ENCODE peak calls at places on chromosomes 3 and 15, in four cellular contexts. E is choroid plexus epithelial cell, D is prostate gland, G is psoas muscle. W is an unnamed sample.

GRCh38 chr15:63605816-63606215 is 8.6 kb downstream of the FBXL22 start:
- DNase-seq in E (no peak), G (no peak), D (no peak), W (no peak)

GRCh38 chr3:30578479-30578878 is 27.9 kb upstream of the TGFBR2 start:
- DNase-seq in E (peak; percentile 94), D (no peak), G (peak; percentile 59), W (peak; percentile 93)

GRCh38 chr3:194973366-194974000 is 287.8 kb downstream of the FAM43A start:
- DNase-seq in G (no peak), E (no peak), D (no peak), W (no peak)

GRCh38 chr15:39287322-39288195 is 293.3 kb upstream of the THBS1 start:
- DNase-seq in D (no peak), E (peak; percentile 24), G (no peak), W (peak; percentile 68)

GRCh38 chr3:146505496-146505895 is 36.1 kb upstream of the PLSCR2 start:
- DNase-seq in E (no peak), G (no peak), D (no peak), W (no peak)

GRCh38 chr15:99425666-99426301 is 140.0 kb upstream of the MEF2A start:
- DNase-seq in G (peak; percentile 58), E (peak; percentile 28), D (no peak), W (no peak)

GRCh38 chr15:34584321-34584668 is 844 bp upstream of the GOLGA8B start:
- DNase-seq in E (no peak), D (no peak), G (no peak), W (no peak)

GRCh38 chr3:49276475-49277356 is at the start of gene C3orf62:
- DNase-seq in G (peak; percentile 95), D (peak; percentile 87), E (peak; percentile 89), W (peak; percentile 95)

GRCh38 chr15:70690012-70690411 is 73.3 kb downstream of the UACA start:
- DNase-seq in G (no peak), D (no peak), E (no peak), W (no peak)

GRCh38 chr3:117346878-117347277 is 637.3 kb downstream of the TUSC7 start:
- DNase-seq in G (no peak), E (no peak), D (no peak), W (no peak)

GRCh38 chr3:177676148-177676547 is 478.9 kb upstream of the TBL1XR1 start:
- DNase-seq in E (no peak), G (no peak), D (no peak), W (no peak)

GRCh38 chr15:45107941-45108630 is 5.9 kb downstream of the DUOX2 start:
- DNase-seq in E (no peak), D (no peak), G (no peak), W (no peak)

GRCh38 chr3:63413523-63413922 is 135.4 kb downstream of the SYNPR start:
- DNase-seq in E (no peak), D (no peak), G (no peak), W (no peak)

GRCh38 chr3:172622916-172623700 is 87.8 kb downstream of the NCEH1 start:
- DNase-seq in G (no peak), D (peak; percentile 70), E (peak; percentile 72), W (peak; percentile 67)

GRCh38 chr15:58407786-58408185 is 24.0 kb upstream of the LIPC start:
- DNase-seq in D (no peak), E (no peak), G (no peak), W (no peak)

GRCh38 chr3:99532246-99532645 is 106.1 kb upstream of the COL8A1 start:
- DNase-seq in D (no peak), G (no peak), E (peak; percentile 95), W (peak; percentile 81)

GRCh38 chr3:99522147-99522546 is 116.2 kb upstream of the COL8A1 start:
- DNase-seq in E (no peak), G (no peak), D (no peak), W (no peak)

GRCh38 chr3:99529265-99529664 is 109.1 kb upstream of the COL8A1 start:
- DNase-seq in G (no peak), E (no peak), D (no peak), W (no peak)

GRCh38 chr3:99523446-99523845 is 114.9 kb upstream of the COL8A1 start:
- DNase-seq in D (no peak), G (no peak), E (no peak), W (no peak)

DNA sequence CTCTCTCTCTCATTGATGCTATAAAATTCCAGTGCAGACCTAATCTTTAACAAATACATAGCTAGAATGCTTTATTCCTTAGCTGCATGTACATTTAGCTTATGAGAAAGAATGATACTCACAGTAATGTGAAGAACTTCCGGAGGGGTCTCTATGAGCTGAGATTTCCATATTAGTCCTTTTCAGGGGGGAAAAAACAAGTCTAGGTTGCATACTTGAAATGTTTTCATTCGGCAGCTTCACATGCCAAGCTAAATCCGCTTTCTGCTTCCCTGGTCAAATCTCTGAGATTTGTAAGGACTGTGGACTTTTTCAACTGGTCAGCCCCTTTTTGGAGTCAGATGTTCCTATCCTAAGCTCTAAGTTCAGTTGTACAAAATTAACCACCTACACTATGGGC is 111.5 kb upstream of the COL8A1 start:
- DNase-seq in E (peak; percentile 78), G (no peak), D (no peak), W (no peak)
- H3K4me3 ChIP-seq in E (no peak overlapping the region), G (no peak overlapping the region), D (no peak overlapping the region), W (no peak overlapping the region)

GRCh38 chr15:46166750-46167149 is 531.9 kb downstream of the SQOR start:
- DNase-seq in E (no peak), G (no peak), D (no peak), W (no peak)
- H3K4me3 ChIP-seq in E (no peak overlapping the region), G (no peak overlapping the region), D (no peak overlapping the region), W (no peak overlapping the region)

DNA sequence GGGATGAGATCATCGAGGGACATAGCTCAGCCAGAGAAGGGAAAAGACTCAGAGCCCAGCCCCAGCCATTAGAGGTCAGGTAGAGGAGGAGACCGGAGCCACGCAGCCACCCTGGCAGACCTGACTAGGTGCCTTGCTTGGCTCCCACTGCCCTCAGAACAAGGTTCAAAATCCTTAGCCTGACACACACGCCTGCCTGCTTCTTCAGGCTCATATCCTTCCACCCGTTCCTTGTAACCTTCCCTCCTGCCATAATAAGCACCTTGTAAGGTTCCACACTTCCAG is 31.0 kb downstream of the ATP2B2 start:
- DNase-seq in G (no peak), E (no peak), D (no peak), W (no peak)
- H3K4me3 ChIP-seq in G (no peak overlapping the region), E (no peak overlapping the region), D (no peak overlapping the region), W (no peak overlapping the region)

DNA sequence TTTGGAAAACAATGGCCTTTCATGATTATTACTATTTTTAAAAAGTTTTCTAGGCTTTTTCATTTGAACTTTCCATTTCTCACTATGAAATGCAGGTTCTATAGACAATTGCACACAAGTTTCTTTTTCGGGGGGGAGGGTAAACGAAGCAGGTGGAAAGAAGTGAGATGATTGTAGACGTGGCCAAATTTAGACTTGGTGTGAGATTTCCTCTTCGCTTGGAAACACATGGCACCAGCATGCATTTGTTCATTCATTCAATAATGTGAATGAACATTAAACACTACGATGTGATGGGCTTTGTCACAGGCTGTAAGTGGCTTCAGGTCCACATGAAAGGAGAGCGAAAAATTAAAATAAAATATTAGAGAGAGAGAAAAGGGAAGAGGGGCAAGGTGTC is 35.9 kb downstream of the GAP43 start:
- DNase-seq in G (no peak), E (no peak), D (no peak), W (peak; percentile 24)
- H3K4me3 ChIP-seq in G (peak overlapping the region; percentile 96), E (no peak overlapping the region), D (peak overlapping the region; percentile 57), W (peak overlapping the region; percentile 80)

GRCh38 chr3:192434186-192434585 is 293.2 kb downstream of the FGF12 start:
- DNase-seq in G (no peak), E (no peak), D (no peak), W (no peak)
- H3K4me3 ChIP-seq in G (no peak overlapping the region), E (no peak overlapping the region), D (no peak overlapping the region), W (no peak overlapping the region)

GRCh38 chr15:40333922-40334492 is 6.7 kb downstream of the CCDC9B start:
- DNase-seq in E (peak; percentile 90), D (no peak), G (peak; percentile 82), W (no peak)
- H3K4me3 ChIP-seq in E (no peak overlapping the region), D (no peak overlapping the region), G (peak overlapping the region; percentile 22), W (no peak overlapping the region)

W was measured in GM23248.